ENCODE peak calls at places on chromosomes 5 and 9, in four cellular contexts. One of them, this sample, is unnamed.

GRCh38 chr9:18018661-18019060 is 439.8 kb downstream of the SH3GL2 start:
- DNase-seq in GM23338: no peak
- DNase-seq in psoas muscle: no peak
- DNase-seq in mucosa of descending colon: no peak
- DNase-seq in this sample: no peak

GRCh38 chr9:129958771-129959170 is 84.2 kb downstream of the FNBP1 start:
- DNase-seq in GM23338: no peak
- DNase-seq in mucosa of descending colon: no peak
- DNase-seq in psoas muscle: no peak
- DNase-seq in this sample: no peak

GRCh38 chr5:177295929-177296328 is 7.6 kb downstream of the RAB24 start:
- DNase-seq in psoas muscle: no peak
- DNase-seq in mucosa of descending colon: no peak
- DNase-seq in GM23338: no peak
- DNase-seq in this sample: no peak

GRCh38 chr5:112418412-112419049 is 546 bp downstream of the EPB41L4A start:
- DNase-seq in psoas muscle: no peak
- DNase-seq in mucosa of descending colon: peak; percentile 51
- DNase-seq in GM23338: peak; percentile 15
- DNase-seq in this sample: peak; percentile 19

GRCh38 chr9:116978155-116978554 is 291.1 kb downstream of the TRIM32 start:
- DNase-seq in psoas muscle: no peak
- DNase-seq in mucosa of descending colon: no peak
- DNase-seq in GM23338: no peak
- DNase-seq in this sample: no peak

GRCh38 chr9:7115606-7116005 is 357.8 kb downstream of the KDM4C start:
- DNase-seq in GM23338: no peak
- DNase-seq in mucosa of descending colon: no peak
- DNase-seq in psoas muscle: no peak
- DNase-seq in this sample: no peak

GRCh38 chr5:55303238-55303690 is 4.2 kb downstream of the DHX29 start:
- DNase-seq in mucosa of descending colon: no peak
- DNase-seq in psoas muscle: no peak
- DNase-seq in GM23338: no peak
- DNase-seq in this sample: no peak

GRCh38 chr5:41122459-41122858 is 51.3 kb upstream of the MROH2B start:
- DNase-seq in GM23338: peak; percentile 50
- DNase-seq in mucosa of descending colon: no peak
- DNase-seq in psoas muscle: no peak
- DNase-seq in this sample: no peak

GRCh38 chr5:175728885-175729828 is 71.3 kb downstream of the HRH2 start:
- DNase-seq in mucosa of descending colon: no peak
- DNase-seq in GM23338: peak; percentile 75
- DNase-seq in psoas muscle: no peak
- DNase-seq in this sample: no peak

GRCh38 chr5:39794511-39794910 is 369.7 kb upstream of the DAB2 start:
- DNase-seq in mucosa of descending colon: no peak
- DNase-seq in GM23338: no peak
- DNase-seq in psoas muscle: no peak
- DNase-seq in this sample: no peak

GRCh38 chr5:89213584-89213983 is 330.6 kb upstream of the MEF2C start:
- DNase-seq in mucosa of descending colon: no peak
- DNase-seq in psoas muscle: no peak
- DNase-seq in GM23338: no peak
- DNase-seq in this sample: no peak

GRCh38 chr5:34043099-34043876 is at the start of gene C1QTNF3:
- DNase-seq in mucosa of descending colon: no peak
- DNase-seq in GM23338: no peak
- DNase-seq in psoas muscle: no peak
- DNase-seq in this sample: no peak

GRCh38 chr5:74042559-74043357 is 416.8 kb downstream of the ARHGEF28 start:
- DNase-seq in psoas muscle: no peak
- DNase-seq in GM23338: no peak
- DNase-seq in mucosa of descending colon: no peak
- DNase-seq in this sample: no peak

GRCh38 chr9:110282767-110283136 is 26.4 kb upstream of the TXN start:
- DNase-seq in psoas muscle: no peak
- DNase-seq in mucosa of descending colon: no peak
- DNase-seq in GM23338: no peak
- DNase-seq in this sample: no peak

GRCh38 chr5:158807-159447 is 32.4 kb upstream of the LRRC14B start:
- DNase-seq in psoas muscle: no peak
- DNase-seq in mucosa of descending colon: no peak
- DNase-seq in GM23338: no peak
- DNase-seq in this sample: no peak

GRCh38 chr5:159448-160172 is 31.7 kb upstream of the LRRC14B start:
- DNase-seq in psoas muscle: no peak
- DNase-seq in GM23338: no peak
- DNase-seq in mucosa of descending colon: no peak
- DNase-seq in this sample: no peak

GRCh38 chr5:161541-162110 is 29.7 kb upstream of the LRRC14B start:
- DNase-seq in mucosa of descending colon: no peak
- DNase-seq in psoas muscle: peak; percentile 35
- DNase-seq in GM23338: no peak
- DNase-seq in this sample: no peak

GRCh38 chr5:160894-161540 is 30.3 kb upstream of the LRRC14B start:
- DNase-seq in GM23338: no peak
- DNase-seq in mucosa of descending colon: no peak
- DNase-seq in psoas muscle: peak; percentile 12
- DNase-seq in this sample: no peak

GRCh38 chr5:160173-160510 is 31.2 kb upstream of the LRRC14B start:
- DNase-seq in mucosa of descending colon: no peak
- DNase-seq in GM23338: no peak
- DNase-seq in psoas muscle: no peak
- DNase-seq in this sample: no peak
- TF ChIP-seq CTCF in mucosa of descending colon: no peak
- TF ChIP-seq CTCF in GM23338: no peak
- TF ChIP-seq CTCF in psoas muscle: no peak
- TF ChIP-seq CTCF in this sample: no peak

DNA sequence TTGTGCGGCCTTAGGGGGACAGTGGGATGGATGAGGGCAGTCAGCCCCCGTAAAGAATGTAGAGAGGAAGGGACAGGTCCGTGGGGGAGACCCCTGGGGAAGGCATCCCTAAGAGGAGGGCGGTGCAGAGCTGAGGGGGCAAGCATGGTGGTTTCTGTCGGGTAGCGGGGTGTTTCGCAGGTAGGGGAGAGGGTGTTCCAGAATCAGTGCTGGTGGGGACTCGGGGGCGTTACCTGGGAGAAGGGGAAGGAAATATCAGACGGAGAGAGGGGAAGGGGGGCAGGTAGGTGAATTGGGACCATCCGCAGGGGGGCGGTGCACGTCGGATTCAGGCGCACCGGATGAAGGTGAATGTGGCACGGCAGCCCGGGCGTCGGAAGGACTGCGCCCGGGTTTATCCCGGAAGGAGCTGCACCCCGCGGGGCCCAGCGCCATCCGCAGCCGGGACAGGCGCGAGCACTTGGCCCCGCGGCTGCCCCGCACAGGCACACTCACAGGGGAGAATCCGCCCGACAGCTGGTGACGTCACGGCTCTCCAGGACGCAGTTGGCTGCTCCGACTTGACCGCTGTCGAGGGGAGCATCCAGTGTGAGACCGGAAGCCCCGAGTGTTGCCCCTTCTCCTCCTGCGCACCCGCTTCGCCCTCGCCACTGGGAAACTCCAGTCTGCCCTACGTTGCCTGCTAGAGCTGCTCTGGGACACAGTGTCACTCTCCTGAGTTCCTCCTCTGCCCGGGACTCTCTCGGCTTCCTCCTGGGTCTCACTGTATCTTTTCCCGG is 1.3 kb downstream of the CD72 start:
- DNase-seq in GM23338: peak; percentile 89
- DNase-seq in psoas muscle: peak; percentile 84
- DNase-seq in mucosa of descending colon: peak; percentile 88
- DNase-seq in this sample: peak; percentile 85
- TF ChIP-seq CTCF in GM23338: peak; percentile 20
- TF ChIP-seq CTCF in psoas muscle: no peak
- TF ChIP-seq CTCF in mucosa of descending colon: no peak
- TF ChIP-seq CTCF in this sample: no peak

GRCh38 chr5:158807947-158808346 is 291.8 kb downstream of the EBF1 start:
- DNase-seq in psoas muscle: no peak
- DNase-seq in mucosa of descending colon: no peak
- DNase-seq in GM23338: no peak
- DNase-seq in this sample: no peak
- TF ChIP-seq CTCF in psoas muscle: no peak
- TF ChIP-seq CTCF in mucosa of descending colon: no peak
- TF ChIP-seq CTCF in GM23338: no peak
- TF ChIP-seq CTCF in this sample: no peak

GRCh38 chr5:36644727-36645126 is 38.3 kb downstream of the SLC1A3 start:
- DNase-seq in mucosa of descending colon: no peak
- DNase-seq in psoas muscle: no peak
- DNase-seq in GM23338: peak; percentile 24
- DNase-seq in this sample: no peak
- TF ChIP-seq CTCF in mucosa of descending colon: no peak
- TF ChIP-seq CTCF in psoas muscle: no peak
- TF ChIP-seq CTCF in GM23338: no peak
- TF ChIP-seq CTCF in this sample: no peak

GRCh38 chr9:84170521-84171141 is 169.9 kb downstream of the SLC28A3 start:
- DNase-seq in psoas muscle: peak; percentile 94
- DNase-seq in mucosa of descending colon: peak; percentile 76
- DNase-seq in GM23338: peak; percentile 33
- DNase-seq in this sample: no peak
- TF ChIP-seq CTCF in psoas muscle: no peak
- TF ChIP-seq CTCF in mucosa of descending colon: no peak
- TF ChIP-seq CTCF in GM23338: no peak
- TF ChIP-seq CTCF in this sample: no peak

DNA sequence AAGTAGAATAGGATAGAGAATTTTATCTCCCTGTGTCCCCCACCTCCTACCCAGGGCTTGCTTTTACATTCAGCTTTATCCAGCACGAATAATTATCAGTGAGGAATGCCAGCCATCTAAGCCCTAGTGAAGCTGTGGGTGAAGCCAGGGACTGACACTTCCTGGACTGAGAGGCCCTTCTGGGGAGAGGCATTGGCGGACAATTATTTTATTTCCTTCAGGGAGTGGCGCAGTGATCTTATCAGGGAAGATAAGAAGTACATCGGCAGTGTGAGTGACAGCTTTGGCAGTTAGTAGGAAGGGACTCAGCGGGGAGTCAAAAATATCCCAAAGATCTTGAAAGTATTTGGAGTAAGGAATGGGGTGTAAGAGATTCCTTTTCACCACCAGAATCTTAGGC is 34.9 kb upstream of the RPS23 start:
- DNase-seq in GM23338: peak; percentile 29
- DNase-seq in psoas muscle: no peak
- DNase-seq in mucosa of descending colon: no peak
- DNase-seq in this sample: no peak
- TF ChIP-seq CTCF in GM23338: no peak
- TF ChIP-seq CTCF in psoas muscle: no peak
- TF ChIP-seq CTCF in mucosa of descending colon: no peak
- TF ChIP-seq CTCF in this sample: no peak

GRCh38 chr5:102638316-102638715 is 116.8 kb upstream of the PAM start:
- DNase-seq in GM23338: no peak
- DNase-seq in psoas muscle: no peak
- DNase-seq in mucosa of descending colon: no peak
- DNase-seq in this sample: no peak
- TF ChIP-seq CTCF in GM23338: no peak
- TF ChIP-seq CTCF in psoas muscle: no peak
- TF ChIP-seq CTCF in mucosa of descending colon: no peak
- TF ChIP-seq CTCF in this sample: no peak

DNA sequence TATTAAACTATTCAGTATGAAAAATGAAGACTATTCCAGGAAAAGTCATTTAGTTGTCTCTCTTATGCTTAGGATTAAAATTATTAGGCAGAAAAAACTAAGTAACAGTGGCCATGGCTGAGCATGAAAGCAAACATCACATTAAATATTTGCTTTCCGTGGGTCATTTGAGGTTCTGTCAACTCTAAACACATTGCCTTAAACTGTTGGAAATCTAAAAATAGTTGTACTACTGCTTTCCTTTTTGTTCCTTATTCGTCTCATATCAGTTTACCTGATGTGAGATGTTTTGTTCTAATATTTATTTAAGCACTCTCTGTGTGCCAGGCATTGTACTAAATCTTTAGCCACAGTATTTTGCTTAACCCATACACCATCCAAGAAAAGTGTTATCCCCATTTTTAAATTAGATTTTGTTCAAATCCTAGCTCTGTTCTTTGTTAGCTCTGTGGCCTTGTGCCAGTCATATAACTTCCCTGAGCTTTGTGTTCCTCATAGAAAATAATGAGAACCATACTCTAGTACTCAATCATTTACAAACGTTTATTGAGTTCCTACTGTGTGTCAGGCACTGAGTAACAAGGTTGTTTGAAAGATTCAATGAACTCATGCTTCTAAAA is 18.7 kb upstream of the ZNF608 start:
- DNase-seq in psoas muscle: no peak
- DNase-seq in mucosa of descending colon: no peak
- DNase-seq in GM23338: no peak
- DNase-seq in this sample: no peak
- TF ChIP-seq CTCF in psoas muscle: no peak
- TF ChIP-seq CTCF in mucosa of descending colon: no peak
- TF ChIP-seq CTCF in GM23338: no peak
- TF ChIP-seq CTCF in this sample: no peak

DNA sequence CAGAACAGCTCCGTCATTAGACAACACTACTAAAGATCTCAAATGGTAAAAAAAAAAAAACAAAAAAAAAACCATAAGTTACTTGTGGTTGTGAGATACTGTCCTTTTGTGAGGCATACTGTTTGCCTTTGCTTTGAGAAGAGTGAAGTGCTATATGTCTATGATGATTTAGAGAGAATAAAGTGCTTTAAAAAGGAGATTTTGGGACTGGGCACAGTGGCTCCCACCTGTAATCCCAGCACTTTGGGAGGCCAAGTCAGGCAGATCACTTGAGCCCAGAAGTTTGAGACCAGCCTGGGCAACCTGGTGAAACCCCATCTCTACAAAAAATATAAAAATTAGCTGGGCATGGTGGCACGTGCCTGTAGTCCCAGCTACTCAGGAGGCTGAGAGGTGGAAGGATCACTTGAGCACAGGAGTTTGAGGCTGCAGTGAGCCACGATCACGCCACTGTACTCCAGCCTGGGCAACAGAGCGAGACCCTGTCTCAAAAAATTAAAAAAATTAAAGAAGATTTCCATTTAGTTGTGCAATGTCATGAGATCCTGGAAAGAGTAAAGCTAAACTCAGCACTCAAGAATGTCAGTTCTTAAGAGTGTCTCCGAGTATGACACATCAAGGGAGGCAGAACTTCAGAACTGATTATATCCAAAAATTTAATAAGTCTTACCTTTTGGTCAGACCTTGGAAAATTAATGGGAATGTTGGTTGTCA is 87.3 kb downstream of the PRDM6 start:
- DNase-seq in mucosa of descending colon: no peak
- DNase-seq in psoas muscle: no peak
- DNase-seq in GM23338: no peak
- DNase-seq in this sample: no peak
- TF ChIP-seq CTCF in mucosa of descending colon: no peak
- TF ChIP-seq CTCF in psoas muscle: no peak
- TF ChIP-seq CTCF in GM23338: no peak
- TF ChIP-seq CTCF in this sample: no peak

This sample was measured in natural killer cell.